ENCODE peak calls at places on chromosome 10, in nine cellular contexts. Z is amygdala; H is stimulated activated CD4-positive, alpha-beta T cell treated with anti-CD3 and anti-CD28 coated beads, Interleukin-15, amount 100 ng/mL, for 24 hours; L is NCI-H1417 treated with DMSO at 0.1 percent for 48 hours; B is H7; I is lung microvascular endothelial cell; U is HuH-7.5; F is NCI-H345; R is activated T-helper 2 cell treated with anti-CD3 and anti-CD28 coated beads, Interferon-gamma antibody, Interleukin-2, Interleukin-4, amounts not matched to agents 10 μg/mL and 5 μg/mL and 100 μg/mL, durations not matched to agents 14 hours and 24 hours and 36 hours. V is an unnamed sample.

GRCh38 chr10:132376394-132376851 is 20.6 kb upstream of the PWWP2B start:
- DNase-seq in H (no peak), B (peak; percentile 27), F (no peak), Z (no peak), I (no peak), L (no peak), U (no peak), R (no peak), V (no peak)

GRCh38 chr10:22630229-22631174 is 83.9 kb downstream of the PIP4K2A start:
- DNase-seq in H (peak; percentile 52), U (no peak), R (peak; percentile 41), F (no peak), L (no peak), Z (no peak), I (peak; percentile 68), B (no peak), V (peak; percentile 56)

GRCh38 chr10:52483587-52483986 is 169.5 kb downstream of the DKK1 start:
- DNase-seq in I (no peak), B (no peak), H (no peak), R (no peak), F (no peak), U (no peak), L (no peak), Z (no peak), V (no peak)

GRCh38 chr10:72334196-72334831 is 20.4 kb downstream of the DNAJB12 start:
- DNase-seq in R (no peak), L (peak; percentile 71), Z (peak; percentile 74), U (no peak), H (no peak), I (peak; percentile 68), F (peak; percentile 85), B (peak; percentile 90), V (peak; percentile 55)

GRCh38 chr10:113264333-113265131 is 288.3 kb upstream of the HABP2 start:
- DNase-seq in L (no peak), R (no peak), I (no peak), U (peak; percentile 15), H (no peak), F (no peak), Z (no peak), B (peak; percentile 57), V (no peak)

GRCh38 chr10:26486304-26486703 is 48.2 kb downstream of the APBB1IP start:
- DNase-seq in H (no peak), R (no peak), B (no peak), F (no peak), U (no peak), Z (no peak), I (no peak), L (no peak), V (no peak)

GRCh38 chr10:124739996-124740373 is 4.2 kb downstream of the FAM53B start:
- DNase-seq in L (no peak), Z (no peak), B (no peak), F (no peak), H (no peak), I (no peak), R (no peak), U (no peak), V (no peak)

GRCh38 chr10:92691591-92692084 is 1.9 kb downstream of the HHEX start:
- DNase-seq in Z (no peak), R (no peak), H (peak; percentile 24), F (no peak), I (peak; percentile 84), U (no peak), B (peak; percentile 77), L (no peak), V (peak; percentile 88)

GRCh38 chr10:131257027-131257426 is 54.5 kb downstream of the TCERG1L start:
- DNase-seq in Z (no peak), B (no peak), U (no peak), F (no peak), H (no peak), L (no peak), I (no peak), R (no peak), V (no peak)

GRCh38 chr10:132136097-132136521 is 50.6 kb upstream of the DPYSL4 start:
- DNase-seq in B (no peak), L (no peak), Z (no peak), H (no peak), U (no peak), I (no peak), R (no peak), F (no peak), V (no peak)

GRCh38 chr10:119652361-119652760 is 1.2 kb downstream of the BAG3 start:
- DNase-seq in I (peak; percentile 76), L (no peak), B (peak; percentile 47), U (no peak), F (no peak), H (no peak), Z (no peak), R (no peak), V (peak; percentile 77)

GRCh38 chr10:71691405-71691804 is 28.2 kb downstream of the C10orf105 start:
- DNase-seq in I (no peak), F (no peak), H (no peak), U (no peak), Z (no peak), B (no peak), R (no peak), L (no peak), V (no peak)

GRCh38 chr10:74118794-74119193 is 31.8 kb downstream of the AP3M1 start:
- DNase-seq in R (no peak), H (no peak), I (peak; percentile 37), F (no peak), L (no peak), U (no peak), Z (no peak), B (no peak), V (no peak)

V was measured in dermis blood vessel endothelial cell.